ENCODE peak calls at places on chromosomes 13 and 19, in six cellular contexts. W, O, E, L, Y and T are unnamed samples.

GRCh38 chr19:49835562-49835961 is 15.4 kb upstream of the PTOV1 start:
- DNase-seq in W (no peak), O (no peak), E (no peak), L (no peak), Y (no peak), T (no peak)

GRCh38 chr13:76856141-76856571 is 30.0 kb downstream of the KCTD12 start:
- DNase-seq in W (peak; percentile 90), O (no peak), E (no peak), L (peak; percentile 40), Y (no peak), T (no peak)

GRCh38 chr13:85411608-85412007 is 387.6 kb downstream of the SLITRK6 start:
- DNase-seq in W (no peak), O (no peak), E (no peak), L (no peak), Y (no peak), T (no peak)

GRCh38 chr13:42656136-42656535 is 82.2 kb downstream of the TNFSF11 start:
- DNase-seq in W (no peak), O (no peak), E (no peak), L (no peak), Y (no peak), T (no peak)

GRCh38 chr13:70253834-70254233 is 145.6 kb upstream of the KLHL1 start:
- DNase-seq in W (no peak), O (no peak), E (no peak), L (peak; percentile 23), Y (no peak), T (no peak)

GRCh38 chr13:111946214-111946613 is 120.7 kb upstream of the SOX1 start:
- DNase-seq in W (no peak), O (no peak), E (no peak), L (no peak), Y (no peak), T (no peak)

GRCh38 chr19:49020931-49021895 is 2.9 kb downstream of the CGB3 start:
- DNase-seq in W (no peak), O (no peak), E (no peak), L (peak; percentile 26), Y (no peak), T (no peak)

GRCh38 chr19:13909430-13909829 is 3.4 kb downstream of the CC2D1A start:
- DNase-seq in W (no peak), O (no peak), E (no peak), L (no peak), Y (no peak), T (no peak)

GRCh38 chr13:28320884-28321574 is 173.9 kb downstream of the FLT1 start:
- DNase-seq in W (no peak), O (no peak), E (no peak), L (peak; percentile 19), Y (no peak), T (no peak)

GRCh38 chr13:96710166-96710866 is 284.0 kb downstream of the OXGR1 start:
- DNase-seq in W (no peak), O (no peak), E (no peak), L (no peak), Y (no peak), T (no peak)

GRCh38 chr13:42832341-42833153 is 51.2 kb downstream of the FAM216B start:
- DNase-seq in W (no peak), O (no peak), E (no peak), L (peak; percentile 89), Y (no peak), T (peak; percentile 20)

GRCh38 chr19:1169921-1170885 is 3.9 kb downstream of the SBNO2 start:
- DNase-seq in W (no peak), O (no peak), E (no peak), L (peak; percentile 87), Y (no peak), T (no peak)

GRCh38 chr13:32902898-32903297 is 113.3 kb upstream of the KL start:
- DNase-seq in W (no peak), O (no peak), E (no peak), L (no peak), Y (no peak), T (no peak)

DNA sequence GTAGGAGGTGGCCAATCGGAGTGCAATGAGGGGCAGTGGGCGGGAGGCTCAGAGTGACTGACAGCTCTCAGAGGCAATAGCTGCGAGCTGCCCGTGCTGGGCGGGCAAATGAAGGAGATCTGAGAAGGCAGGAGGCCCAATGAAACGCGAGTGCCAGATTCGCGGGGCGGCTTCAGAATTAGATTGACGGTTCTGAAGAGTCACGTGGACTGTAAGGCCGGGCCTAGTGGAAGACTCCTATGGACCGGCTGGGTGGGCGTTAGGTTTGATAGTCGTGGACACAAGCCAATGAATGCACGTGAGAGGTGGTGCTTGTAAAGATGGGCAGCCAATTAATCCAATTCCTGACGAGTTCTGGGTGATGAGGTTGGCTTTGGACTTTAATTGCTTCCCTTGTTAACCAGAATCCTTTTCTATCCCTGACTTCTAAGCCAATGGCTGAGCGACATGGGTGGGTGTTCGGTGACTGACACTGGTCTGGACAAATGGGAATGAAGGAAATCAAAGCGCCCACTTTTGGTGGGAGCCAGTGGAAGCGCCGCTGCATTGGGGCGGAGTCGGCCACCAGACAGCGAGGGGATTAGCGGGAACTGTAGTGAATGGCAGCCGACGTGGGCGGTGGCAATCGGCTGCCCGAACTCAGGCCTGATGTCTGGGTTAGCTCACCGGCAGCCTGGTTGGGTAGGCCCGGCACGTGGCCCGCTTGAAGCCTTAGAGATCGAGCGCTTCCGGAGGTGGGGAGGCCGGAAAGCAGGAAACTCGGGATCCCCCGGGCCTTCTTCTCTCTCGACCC is 524 bp upstream of the KHSRP start:
- DNase-seq in W (peak; percentile 100), O (peak; percentile 100), E (peak; percentile 90), L (peak; percentile 100), Y (peak; percentile 100), T (peak; percentile 100)
- H3K4me3 ChIP-seq in W (peak overlapping the region; percentile 2), O (peak overlapping the region; percentile 99), E (peak overlapping the region; percentile 82), L (no peak overlapping the region), Y (no peak overlapping the region), T (no peak overlapping the region)

DNA sequence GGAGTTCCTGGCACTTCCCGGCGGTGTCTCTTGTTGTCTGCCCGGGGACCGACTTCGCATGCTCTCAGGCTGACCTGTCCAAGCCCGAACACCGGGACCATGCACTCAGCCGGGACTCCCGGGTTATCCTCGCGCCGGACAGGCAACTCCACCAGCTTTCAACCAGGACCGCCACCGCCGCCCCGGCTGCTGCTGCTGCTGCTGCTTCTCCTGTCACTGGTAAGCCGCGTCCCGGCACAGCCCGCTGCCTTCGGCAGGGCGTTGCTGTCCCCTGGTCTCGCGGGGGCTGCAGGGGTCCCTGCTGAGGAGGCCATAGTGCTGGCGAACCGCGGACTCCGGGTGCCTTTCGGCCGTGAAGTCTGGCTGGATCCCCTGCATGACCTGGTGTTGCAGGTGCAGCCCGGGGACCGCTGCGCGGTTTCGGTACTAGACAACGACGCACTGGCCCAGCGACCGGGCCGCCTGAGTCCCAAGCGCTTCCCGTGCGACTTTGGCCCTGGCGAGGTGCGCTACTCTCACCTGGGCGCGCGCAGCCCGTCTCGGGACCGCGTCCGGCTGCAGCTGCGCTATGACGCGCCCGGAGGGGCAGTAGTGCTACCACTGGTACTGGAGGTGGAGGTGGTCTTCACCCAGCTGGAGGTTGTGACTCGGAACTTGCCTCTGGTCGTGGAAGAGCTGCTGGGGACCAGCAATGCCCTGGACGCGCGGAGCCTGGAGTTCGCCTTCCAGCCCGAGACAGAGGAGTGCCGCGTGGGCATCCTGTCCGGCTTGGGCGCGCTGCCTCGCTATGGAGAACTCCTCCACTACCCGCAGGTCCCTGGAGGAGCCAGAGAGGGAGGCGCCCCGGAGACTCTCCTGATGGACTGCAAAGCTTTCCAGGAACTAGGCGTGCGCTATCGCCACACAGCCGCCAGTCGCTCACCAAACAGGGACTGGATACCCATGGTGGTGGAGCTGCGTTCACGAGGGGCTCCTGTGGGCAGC is 661 bp downstream of the FREM2 start:
- DNase-seq in W (no peak), O (no peak), E (no peak), L (no peak), Y (no peak), T (peak; percentile 53)
- TF ChIP-seq EZH2 in W (peak; percentile 27), O (no peak), E (no peak), L (no peak), Y (no peak), T (no peak)

DNA sequence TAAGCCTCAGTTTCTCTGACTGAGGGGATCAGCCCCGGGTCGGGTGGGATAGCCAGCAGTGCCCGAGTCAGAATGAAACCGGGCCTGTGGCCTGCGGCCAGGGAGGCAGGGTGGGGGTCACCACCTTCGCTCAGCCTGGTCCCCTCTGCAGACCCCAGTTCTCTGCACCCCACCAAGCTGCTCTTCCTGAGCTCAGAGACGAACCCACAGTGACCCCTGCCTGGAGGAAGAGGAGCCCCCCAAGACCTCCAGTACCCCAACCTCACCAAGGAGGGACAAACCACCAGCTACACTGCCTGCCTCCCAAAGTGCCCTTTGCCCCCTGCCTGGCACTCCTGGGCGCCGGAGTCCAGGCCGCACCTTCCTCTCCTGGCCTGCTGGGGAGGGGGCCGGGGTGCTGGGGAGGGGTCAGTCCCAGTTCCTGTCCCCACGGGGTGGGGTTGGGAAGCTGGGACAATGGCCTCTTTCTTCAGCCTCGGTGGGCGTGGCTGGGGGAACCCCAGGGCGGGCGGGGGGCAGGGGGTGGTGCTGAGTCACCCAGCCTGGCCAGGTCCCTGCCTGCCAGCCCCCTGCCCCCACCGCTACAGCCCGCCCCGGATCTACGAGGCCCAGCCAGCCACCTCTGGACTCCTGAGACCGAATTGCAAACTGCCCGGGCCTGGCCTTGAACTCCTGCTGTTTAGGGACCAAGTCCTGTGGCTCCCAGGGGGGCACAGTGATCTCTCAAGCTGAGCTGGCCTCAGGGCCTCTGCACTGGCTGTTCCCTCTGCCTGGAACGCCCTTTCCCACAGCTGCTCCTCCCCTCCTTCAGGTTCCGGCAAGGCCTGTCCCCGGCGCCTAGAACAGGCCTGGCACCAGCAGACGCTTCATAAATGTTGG is 14.3 kb downstream of the ZBTB7A start:
- DNase-seq in W (no peak), O (no peak), E (no peak), L (peak; percentile 64), Y (no peak), T (peak; percentile 87)
- H3K27ac ChIP-seq in W (peak overlapping the region; percentile 92), O (no peak overlapping the region), E (no peak overlapping the region), L (peak overlapping the region; percentile 99), Y (no peak overlapping the region), T (peak overlapping the region; percentile 97)

GRCh38 chr19:21604941-21605548 is 99.6 kb downstream of the ZNF429 start:
- DNase-seq in W (peak; percentile 7), O (no peak), E (no peak), L (no peak), Y (peak; percentile 5), T (no peak)
- H3K4me3 ChIP-seq in W (peak overlapping the region; percentile 26), O (no peak overlapping the region), E (no peak overlapping the region), L (peak overlapping the region; percentile 73), Y (no peak overlapping the region), T (peak overlapping the region; percentile 33)